ENCODE peak calls at places on chromosomes 12 and 14, in six cellular contexts. F is body of pancreas, Y is kidney epithelial cell, J is epithelial cell of esophagus, U is OCI-LY7, T is fibroblast of pulmonary artery. P is an unnamed sample.

GRCh38 chr12:106767954-106768501 is 6.5 kb upstream of the RIC8B start:
- DNase-seq in U (no peak), J (no peak), F (peak), T (peak), Y (no peak), P (peak)

GRCh38 chr12:96322720-96323119 is 77.5 kb downstream of the CDK17 start:
- DNase-seq in T (no peak), Y (no peak), U (no peak), F (no peak), J (no peak), P (no peak)

GRCh38 chr12:104105461-104105860 is 32.5 kb downstream of the NFYB start:
- DNase-seq in U (no peak), Y (no peak), T (no peak), J (no peak), F (no peak), P (no peak)

GRCh38 chr12:64813733-64814132 is 10.7 kb upstream of the TBC1D30 start:
- DNase-seq in F (no peak), U (no peak), Y (no peak), J (peak), T (no peak), P (no peak)

GRCh38 chr12:48263617-48264016 is 60.5 kb upstream of the OR10AD1 start:
- DNase-seq in U (no peak), F (no peak), J (no peak), Y (no peak), T (no peak), P (no peak)

GRCh38 chr12:106288510-106289195 is 13.9 kb upstream of the TCP11L2 start:
- DNase-seq in T (peak), J (peak), Y (peak), U (no peak), F (no peak), P (no peak)

GRCh38 chr12:57627504-57628279 is 5.3 kb downstream of the B4GALNT1 start:
- DNase-seq in J (no peak), F (no peak), U (no peak), T (no peak), Y (no peak), P (no peak)

GRCh38 chr12:29907486-29907885 is 123.7 kb upstream of the TMTC1 start:
- DNase-seq in T (peak), J (no peak), Y (no peak), F (no peak), U (no peak), P (peak)

GRCh38 chr14:55303646-55304277 is 32.5 kb downstream of the FBXO34 start:
- DNase-seq in U (peak), T (peak), Y (no peak), F (no peak), J (peak), P (no peak)

GRCh38 chr14:88729159-88729558 is 63.6 kb downstream of the EML5 start:
- DNase-seq in J (no peak), U (no peak), F (no peak), Y (no peak), T (no peak), P (no peak)

GRCh38 chr12:53499261-53500118 is at the start of gene MAP3K12:
- DNase-seq in T (peak), J (peak), F (peak), U (peak), Y (no peak), P (no peak)
- TF ChIP-seq CTCF in T (no peak), J (no peak), F (no peak), U (peak), Y (peak), P (peak)

DNA sequence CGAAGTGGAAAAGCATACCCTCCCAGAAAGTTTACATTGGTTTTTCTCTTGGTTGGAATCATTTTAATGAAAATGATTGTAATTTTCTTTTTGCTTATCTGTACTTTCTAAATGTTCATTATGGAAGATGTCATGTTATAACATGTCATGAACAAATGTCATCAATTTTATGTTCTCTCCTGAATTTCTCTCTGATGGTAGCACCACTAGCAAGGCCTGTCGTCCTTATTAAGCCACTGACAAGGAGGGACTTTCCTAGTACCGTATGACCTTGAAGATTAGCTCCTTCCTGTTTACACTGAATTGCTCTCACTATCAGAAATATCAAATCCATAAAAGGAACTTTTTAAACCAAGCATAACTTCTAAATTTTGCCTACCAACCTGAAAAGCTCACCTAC is 99.0 kb downstream of the ESR2 start:
- DNase-seq in Y (no peak), J (no peak), U (peak), F (no peak), T (no peak), P (no peak)
- H3K4me3 ChIP-seq in Y (no peak), J (no peak), U (no peak), F (no peak), T (no peak), P (no peak)

DNA sequence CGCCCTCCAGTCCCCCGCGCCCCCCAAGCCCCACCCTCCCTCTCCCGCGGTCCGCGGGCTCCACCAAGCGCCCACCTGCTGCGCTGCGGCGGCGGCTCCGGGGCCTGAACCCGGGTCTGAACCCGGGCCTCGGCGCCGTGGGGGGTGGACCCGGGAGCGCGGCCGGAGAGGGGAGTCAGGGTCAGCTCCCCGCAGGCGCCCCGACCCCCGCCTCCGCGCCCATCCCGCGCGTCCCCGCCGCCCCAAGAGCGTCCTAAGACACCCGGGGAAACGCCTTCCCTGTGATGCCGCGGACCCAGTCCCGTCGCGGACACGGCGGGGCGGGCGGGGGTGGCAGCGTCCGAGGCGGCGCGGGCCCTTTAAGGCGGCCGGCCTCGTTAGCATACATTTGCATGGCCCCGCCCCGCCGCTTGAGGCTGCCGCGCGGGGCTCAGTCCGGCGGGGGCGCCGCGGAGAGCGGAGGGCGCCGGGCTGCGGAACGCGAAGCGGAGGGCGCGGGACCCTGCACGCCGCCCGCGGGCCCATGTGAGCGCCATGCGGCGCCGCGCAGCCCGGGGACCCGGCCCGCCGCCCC is at the start of gene MMP17:
- DNase-seq in Y (no peak), J (peak), T (peak), U (no peak), F (peak), P (no peak)
- TF ChIP-seq CTCF in Y (no peak), J (no peak), T (no peak), U (peak), F (no peak), P (no peak)

GRCh38 chr14:66216763-66217162 is 269.4 kb upstream of the CCDC196 start:
- DNase-seq in F (no peak), T (no peak), U (peak), Y (no peak), J (no peak), P (no peak)
- H3K4me3 ChIP-seq in F (no peak), T (no peak), U (no peak), Y (no peak), J (no peak), P (no peak)

DNA sequence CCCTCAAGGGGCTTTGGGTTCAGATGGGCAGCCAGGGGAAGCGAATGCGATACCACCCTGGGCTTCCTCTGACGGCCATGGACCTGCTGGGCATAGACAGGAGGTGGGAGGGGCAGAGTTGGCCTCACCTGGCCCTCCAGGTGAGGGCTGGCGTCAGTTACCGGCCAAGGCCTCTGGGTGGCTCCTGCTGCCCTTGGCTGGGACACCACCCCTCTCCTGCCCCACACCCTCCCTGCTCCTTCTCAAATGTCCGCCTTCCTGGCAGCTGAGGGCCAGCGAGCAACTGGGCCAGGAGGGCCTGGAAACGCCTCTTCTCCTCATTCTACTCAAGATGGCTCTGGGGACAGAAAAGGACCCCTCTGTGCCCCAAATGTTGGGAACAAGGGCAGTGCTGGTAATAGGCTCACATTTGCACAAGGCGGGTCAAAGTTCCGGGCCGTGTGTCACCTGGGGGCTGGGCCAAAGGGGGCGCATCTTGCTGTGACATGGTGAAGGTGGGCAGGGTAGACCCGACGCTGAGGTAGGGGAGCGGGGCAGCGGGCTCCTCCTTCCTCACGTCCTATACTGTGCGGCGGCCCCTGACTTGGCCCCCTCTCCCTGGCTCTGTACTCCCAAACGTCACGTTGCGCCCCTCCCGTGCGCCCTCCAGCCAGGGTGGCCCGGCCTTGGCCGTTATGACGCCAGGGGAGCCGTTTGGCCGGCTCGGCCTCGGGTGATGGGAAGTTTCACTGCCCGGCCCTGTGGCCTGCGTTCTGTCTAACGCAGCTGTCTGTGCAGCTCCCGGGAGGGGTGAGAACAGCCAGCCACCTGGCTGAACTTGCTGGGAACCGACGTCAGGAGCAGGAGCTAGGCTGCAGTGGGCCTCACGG is 18.1 kb upstream of the DLK1 start:
- DNase-seq in Y (no peak), F (peak), U (no peak), J (no peak), T (peak), P (no peak)
- TF ChIP-seq CTCF in Y (peak), F (peak), U (peak), J (peak), T (no peak), P (no peak)

GRCh38 chr14:91580886-91581615 is 70.9 kb upstream of the PPP4R3A start:
- DNase-seq in U (no peak), J (no peak), F (no peak), Y (no peak), T (no peak), P (peak)
- H3K4me3 ChIP-seq in U (no peak), J (no peak), F (no peak), Y (no peak), T (no peak), P (no peak)

DNA sequence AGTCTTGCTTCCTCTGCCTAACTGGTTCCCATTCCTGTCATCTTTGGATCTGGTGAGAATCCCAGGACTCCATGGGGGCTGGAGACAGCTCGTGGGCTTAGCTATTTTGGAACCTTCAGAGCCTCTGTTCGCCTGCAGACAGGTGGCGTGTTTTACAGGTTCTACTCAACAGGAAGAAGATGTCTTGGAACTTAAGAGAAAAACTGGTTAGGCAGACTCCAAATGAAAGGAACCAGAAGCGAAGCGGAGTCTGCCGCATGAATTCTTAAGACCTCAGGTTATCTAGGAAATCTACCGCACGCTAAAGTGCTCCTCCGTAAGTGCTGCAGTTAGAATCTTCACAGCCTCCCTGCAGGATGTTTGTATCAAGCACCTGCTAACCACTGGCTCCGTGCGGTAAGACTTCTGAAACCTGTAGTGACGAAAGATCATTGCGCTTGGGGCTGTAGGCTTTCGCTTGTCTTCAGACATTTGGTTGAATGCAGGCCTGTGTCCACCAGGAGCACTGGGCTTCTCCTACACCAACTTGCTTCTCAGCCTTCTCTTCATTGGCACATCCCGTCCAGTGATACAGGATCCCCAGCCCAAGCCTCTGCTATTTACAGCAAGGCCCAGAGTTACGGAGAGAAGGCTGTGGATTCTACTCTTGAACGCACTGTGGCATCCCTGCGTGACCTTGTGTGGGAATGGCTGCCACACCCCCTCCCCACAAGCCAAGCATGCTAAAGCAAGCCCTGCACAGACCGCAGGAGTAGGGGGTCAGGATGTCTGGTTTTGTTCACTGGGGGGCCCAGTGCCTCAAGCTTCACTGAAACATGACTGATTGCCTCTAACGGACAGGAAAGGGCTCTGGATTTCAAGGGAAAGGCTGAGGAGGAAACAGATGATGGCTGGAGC is 35.0 kb downstream of the ACADS start:
- DNase-seq in U (peak), F (no peak), Y (no peak), J (peak), T (no peak), P (no peak)
- TF ChIP-seq CTCF in U (peak), F (no peak), Y (no peak), J (peak), T (no peak), P (no peak)

GRCh38 chr12:54007538-54008259 is 1.1 kb upstream of the HOXC8 start:
- DNase-seq in T (no peak), J (no peak), F (no peak), Y (no peak), U (no peak), P (no peak)

GRCh38 chr12:54010053-54010971 is 1.5 kb downstream of the HOXC8 start:
- DNase-seq in U (no peak), J (no peak), Y (no peak), T (no peak), F (no peak), P (no peak)

GRCh38 chr12:54008260-54008552 is 579 bp upstream of the HOXC8 start:
- DNase-seq in J (no peak), F (no peak), T (no peak), U (no peak), Y (no peak), P (no peak)

GRCh38 chr12:54010972-54011664 is 2.3 kb downstream of the HOXC8 start:
- DNase-seq in Y (no peak), F (no peak), J (no peak), T (no peak), U (no peak), P (no peak)

DNA sequence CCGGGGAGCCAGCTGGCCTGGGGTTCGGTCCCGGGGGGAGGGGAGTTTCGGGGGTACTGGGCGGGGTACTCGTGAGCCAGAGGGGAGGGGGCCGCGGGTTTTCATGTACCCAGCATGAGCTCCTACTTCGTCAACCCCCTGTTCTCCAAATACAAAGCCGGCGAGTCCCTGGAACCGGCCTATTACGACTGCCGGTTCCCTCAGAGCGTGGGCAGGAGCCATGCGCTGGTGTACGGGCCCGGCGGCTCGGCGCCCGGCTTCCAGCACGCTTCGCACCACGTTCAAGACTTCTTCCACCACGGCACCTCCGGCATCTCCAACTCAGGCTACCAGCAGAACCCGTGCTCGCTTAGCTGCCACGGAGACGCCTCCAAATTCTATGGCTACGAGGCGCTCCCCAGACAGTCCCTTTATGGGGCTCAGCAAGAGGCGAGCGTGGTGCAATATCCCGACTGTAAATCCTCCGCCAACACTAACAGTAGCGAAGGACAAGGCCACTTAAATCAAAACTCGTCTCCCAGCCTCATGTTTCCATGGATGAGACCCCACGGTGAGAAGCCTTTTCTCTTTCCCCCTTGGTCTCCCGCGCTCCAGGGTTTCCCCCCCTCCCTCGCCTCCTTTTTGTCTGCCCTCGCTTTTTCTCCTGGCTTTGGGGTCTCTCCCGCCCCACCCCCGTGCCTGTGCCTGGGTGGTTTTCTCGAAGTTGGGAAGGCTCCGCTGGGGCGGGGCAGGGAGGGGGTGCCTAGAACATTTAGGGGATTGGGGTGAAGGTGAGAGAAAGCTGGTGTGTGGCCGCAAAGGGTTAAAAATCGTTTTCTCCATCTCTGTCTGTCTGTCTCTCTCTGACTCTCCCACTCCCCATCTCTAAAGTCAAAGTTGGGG is 627 bp downstream of the HOXC8 start:
- DNase-seq in J (peak), T (no peak), U (no peak), F (no peak), Y (no peak), P (no peak)
- H3K4me3 ChIP-seq in J (no peak), T (no peak), U (no peak), F (no peak), Y (peak), P (no peak)

DNA sequence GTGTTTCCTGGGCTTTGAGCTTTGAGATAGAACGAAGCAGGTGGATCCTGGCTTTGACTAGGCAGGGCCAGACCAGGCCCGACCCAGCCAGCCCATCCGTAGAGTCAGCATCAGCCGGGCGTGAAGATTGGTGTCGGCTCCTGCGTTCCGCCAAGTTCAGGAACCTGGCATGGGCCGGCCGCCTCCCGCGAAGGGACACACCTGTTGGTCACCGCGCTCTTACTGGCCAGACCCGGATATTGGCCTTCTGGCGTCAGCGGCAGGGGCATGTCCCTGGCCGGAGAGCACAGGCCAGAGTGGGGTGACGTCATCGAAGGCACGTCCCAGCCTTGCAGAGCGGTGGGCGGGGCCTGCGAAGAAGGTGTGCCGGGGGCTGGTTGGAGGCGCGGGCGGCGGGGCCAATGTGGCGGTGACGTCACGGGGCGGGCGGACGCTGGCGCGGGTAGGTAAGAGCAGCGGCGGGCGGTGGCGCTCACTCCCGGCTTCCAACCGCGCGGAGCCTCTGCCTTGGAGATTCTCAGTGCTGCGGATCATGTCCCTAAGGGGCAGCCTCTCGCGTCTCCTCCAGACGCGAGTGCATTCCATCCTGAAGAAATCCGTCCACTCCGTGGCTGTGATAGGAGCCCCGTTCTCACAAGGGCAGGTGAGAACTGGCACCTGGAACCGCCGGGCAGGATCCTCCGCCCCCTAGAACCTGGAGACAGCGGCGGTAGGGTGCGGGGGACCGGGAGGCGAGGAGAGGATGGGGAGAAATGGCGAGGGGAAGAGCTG is at the start of gene ARG2:
- DNase-seq in F (peak), Y (peak), J (peak), T (peak), U (peak), P (peak)
- TF ChIP-seq CTCF in F (peak), Y (peak), J (peak), T (no peak), U (no peak), P (no peak)